ENCODE peak calls at places on chromosomes 5 and 9, in eight cellular contexts. One of them, this sample, is unnamed.

GRCh38 chr9:530681-531080 is 310.8 kb upstream of the DMRT1 start:
- DNase-seq in activated CD4-positive, alpha-beta T cell treated with anti-CD3 and anti-CD28 coated beads for 4 hours: no peak
- DNase-seq in stimulated activated naive CD8-positive, alpha-beta T cell treated with anti-CD3 and anti-CD28 coated beads, Interleukin-15, amount 100 ng/mL, for 72 hours: no peak
- DNase-seq in GM12865: no peak
- DNase-seq in ELR: no peak
- DNase-seq in activated CD4-positive, alpha-beta memory T cell treated with anti-CD3 and anti-CD28 coated beads, Interleukin-2, amount 10 ng/mL, durations not matched to agents 7 days and 5 days: no peak
- DNase-seq in brain microvascular endothelial cell: peak
- DNase-seq in neural progenitor cell: no peak
- DNase-seq in this sample: no peak

GRCh38 chr5:9361835-9362234 is 184.0 kb downstream of the SEMA5A start:
- DNase-seq in activated CD4-positive, alpha-beta T cell treated with anti-CD3 and anti-CD28 coated beads for 4 hours: peak
- DNase-seq in stimulated activated naive CD8-positive, alpha-beta T cell treated with anti-CD3 and anti-CD28 coated beads, Interleukin-15, amount 100 ng/mL, for 72 hours: peak
- DNase-seq in GM12865: peak
- DNase-seq in ELR: peak
- DNase-seq in activated CD4-positive, alpha-beta memory T cell treated with anti-CD3 and anti-CD28 coated beads, Interleukin-2, amount 10 ng/mL, durations not matched to agents 7 days and 5 days: peak
- DNase-seq in brain microvascular endothelial cell: peak
- DNase-seq in neural progenitor cell: peak
- DNase-seq in this sample: no peak

GRCh38 chr5:174972291-174972690 is 247.9 kb downstream of the MSX2 start:
- DNase-seq in activated CD4-positive, alpha-beta T cell treated with anti-CD3 and anti-CD28 coated beads for 4 hours: no peak
- DNase-seq in stimulated activated naive CD8-positive, alpha-beta T cell treated with anti-CD3 and anti-CD28 coated beads, Interleukin-15, amount 100 ng/mL, for 72 hours: no peak
- DNase-seq in GM12865: no peak
- DNase-seq in ELR: no peak
- DNase-seq in activated CD4-positive, alpha-beta memory T cell treated with anti-CD3 and anti-CD28 coated beads, Interleukin-2, amount 10 ng/mL, durations not matched to agents 7 days and 5 days: no peak
- DNase-seq in brain microvascular endothelial cell: no peak
- DNase-seq in neural progenitor cell: no peak
- DNase-seq in this sample: peak

GRCh38 chr5:124259017-124259416 is 487.4 kb downstream of the ZNF608 start:
- DNase-seq in activated CD4-positive, alpha-beta T cell treated with anti-CD3 and anti-CD28 coated beads for 4 hours: no peak
- DNase-seq in stimulated activated naive CD8-positive, alpha-beta T cell treated with anti-CD3 and anti-CD28 coated beads, Interleukin-15, amount 100 ng/mL, for 72 hours: no peak
- DNase-seq in GM12865: no peak
- DNase-seq in ELR: no peak
- DNase-seq in activated CD4-positive, alpha-beta memory T cell treated with anti-CD3 and anti-CD28 coated beads, Interleukin-2, amount 10 ng/mL, durations not matched to agents 7 days and 5 days: no peak
- DNase-seq in brain microvascular endothelial cell: no peak
- DNase-seq in neural progenitor cell: no peak
- DNase-seq in this sample: no peak

GRCh38 chr9:93964685-93965084 is 9.5 kb upstream of the BARX1 start:
- DNase-seq in activated CD4-positive, alpha-beta T cell treated with anti-CD3 and anti-CD28 coated beads for 4 hours: no peak
- DNase-seq in stimulated activated naive CD8-positive, alpha-beta T cell treated with anti-CD3 and anti-CD28 coated beads, Interleukin-15, amount 100 ng/mL, for 72 hours: no peak
- DNase-seq in GM12865: no peak
- DNase-seq in ELR: no peak
- DNase-seq in activated CD4-positive, alpha-beta memory T cell treated with anti-CD3 and anti-CD28 coated beads, Interleukin-2, amount 10 ng/mL, durations not matched to agents 7 days and 5 days: no peak
- DNase-seq in brain microvascular endothelial cell: no peak
- DNase-seq in neural progenitor cell: no peak
- DNase-seq in this sample: no peak

GRCh38 chr9:88947581-88948573 is 43.4 kb upstream of the S1PR3 start:
- DNase-seq in activated CD4-positive, alpha-beta T cell treated with anti-CD3 and anti-CD28 coated beads for 4 hours: no peak
- DNase-seq in stimulated activated naive CD8-positive, alpha-beta T cell treated with anti-CD3 and anti-CD28 coated beads, Interleukin-15, amount 100 ng/mL, for 72 hours: no peak
- DNase-seq in GM12865: no peak
- DNase-seq in ELR: peak
- DNase-seq in activated CD4-positive, alpha-beta memory T cell treated with anti-CD3 and anti-CD28 coated beads, Interleukin-2, amount 10 ng/mL, durations not matched to agents 7 days and 5 days: no peak
- DNase-seq in brain microvascular endothelial cell: no peak
- DNase-seq in neural progenitor cell: no peak
- DNase-seq in this sample: no peak

GRCh38 chr5:179348011-179348530 is 2.8 kb upstream of the ADAMTS2 start:
- DNase-seq in activated CD4-positive, alpha-beta T cell treated with anti-CD3 and anti-CD28 coated beads for 4 hours: no peak
- DNase-seq in stimulated activated naive CD8-positive, alpha-beta T cell treated with anti-CD3 and anti-CD28 coated beads, Interleukin-15, amount 100 ng/mL, for 72 hours: no peak
- DNase-seq in GM12865: no peak
- DNase-seq in ELR: no peak
- DNase-seq in activated CD4-positive, alpha-beta memory T cell treated with anti-CD3 and anti-CD28 coated beads, Interleukin-2, amount 10 ng/mL, durations not matched to agents 7 days and 5 days: no peak
- DNase-seq in brain microvascular endothelial cell: no peak
- DNase-seq in neural progenitor cell: no peak
- DNase-seq in this sample: no peak

GRCh38 chr9:13627502-13627901 is 348.0 kb upstream of the MPDZ start:
- DNase-seq in activated CD4-positive, alpha-beta T cell treated with anti-CD3 and anti-CD28 coated beads for 4 hours: no peak
- DNase-seq in stimulated activated naive CD8-positive, alpha-beta T cell treated with anti-CD3 and anti-CD28 coated beads, Interleukin-15, amount 100 ng/mL, for 72 hours: no peak
- DNase-seq in GM12865: no peak
- DNase-seq in ELR: no peak
- DNase-seq in activated CD4-positive, alpha-beta memory T cell treated with anti-CD3 and anti-CD28 coated beads, Interleukin-2, amount 10 ng/mL, durations not matched to agents 7 days and 5 days: no peak
- DNase-seq in brain microvascular endothelial cell: no peak
- DNase-seq in neural progenitor cell: no peak
- DNase-seq in this sample: no peak

GRCh38 chr9:117160254-117160653 is 254.6 kb downstream of the ASTN2 start:
- DNase-seq in activated CD4-positive, alpha-beta T cell treated with anti-CD3 and anti-CD28 coated beads for 4 hours: no peak
- DNase-seq in stimulated activated naive CD8-positive, alpha-beta T cell treated with anti-CD3 and anti-CD28 coated beads, Interleukin-15, amount 100 ng/mL, for 72 hours: no peak
- DNase-seq in GM12865: peak
- DNase-seq in ELR: peak
- DNase-seq in activated CD4-positive, alpha-beta memory T cell treated with anti-CD3 and anti-CD28 coated beads, Interleukin-2, amount 10 ng/mL, durations not matched to agents 7 days and 5 days: no peak
- DNase-seq in brain microvascular endothelial cell: no peak
- DNase-seq in neural progenitor cell: peak
- DNase-seq in this sample: no peak

GRCh38 chr9:134778841-134779411 is 101.7 kb upstream of the FCN2 start:
- DNase-seq in activated CD4-positive, alpha-beta T cell treated with anti-CD3 and anti-CD28 coated beads for 4 hours: no peak
- DNase-seq in stimulated activated naive CD8-positive, alpha-beta T cell treated with anti-CD3 and anti-CD28 coated beads, Interleukin-15, amount 100 ng/mL, for 72 hours: no peak
- DNase-seq in GM12865: peak
- DNase-seq in ELR: peak
- DNase-seq in activated CD4-positive, alpha-beta memory T cell treated with anti-CD3 and anti-CD28 coated beads, Interleukin-2, amount 10 ng/mL, durations not matched to agents 7 days and 5 days: no peak
- DNase-seq in brain microvascular endothelial cell: peak
- DNase-seq in neural progenitor cell: peak
- DNase-seq in this sample: peak

GRCh38 chr5:159814810-159815585 is 101.3 kb upstream of the ADRA1B start:
- DNase-seq in activated CD4-positive, alpha-beta T cell treated with anti-CD3 and anti-CD28 coated beads for 4 hours: no peak
- DNase-seq in stimulated activated naive CD8-positive, alpha-beta T cell treated with anti-CD3 and anti-CD28 coated beads, Interleukin-15, amount 100 ng/mL, for 72 hours: no peak
- DNase-seq in GM12865: no peak
- DNase-seq in ELR: peak
- DNase-seq in activated CD4-positive, alpha-beta memory T cell treated with anti-CD3 and anti-CD28 coated beads, Interleukin-2, amount 10 ng/mL, durations not matched to agents 7 days and 5 days: no peak
- DNase-seq in brain microvascular endothelial cell: peak
- DNase-seq in neural progenitor cell: no peak
- DNase-seq in this sample: no peak

This sample was measured in DMS79.